ENCODE peak calls at places on chromosome 21, in four cellular contexts. A is tibial artery, O is PC-9, B is fibroblast of lung. Q is an unnamed sample.

GRCh38 chr21:32958288-32958992 is 67.3 kb upstream of the OLIG2 start:
- DNase-seq in B (no peak), A (no peak), O (no peak), Q (no peak)

GRCh38 chr21:18832081-18832670 is 428.6 kb upstream of the TMPRSS15 start:
- DNase-seq in B (no peak), O (no peak), A (no peak), Q (no peak)

GRCh38 chr21:32562426-32562825 is 22.9 kb downstream of the TCP10L start:
- DNase-seq in O (no peak), A (no peak), B (peak), Q (no peak)

GRCh38 chr21:41489329-41489728 is 18.6 kb downstream of the TMPRSS2 start:
- DNase-seq in A (no peak), O (no peak), B (no peak), Q (no peak)

GRCh38 chr21:26715878-26716506 is 129.2 kb downstream of the ADAMTS1 start:
- DNase-seq in B (peak), A (no peak), O (no peak), Q (no peak)

GRCh38 chr21:35195232-35195631 is 146.1 kb upstream of the RUNX1 start:
- DNase-seq in A (no peak), O (no peak), B (peak), Q (no peak)

GRCh38 chr21:42593007-42593814 is 60.2 kb upstream of the PDE9A start:
- DNase-seq in O (no peak), B (peak), A (no peak), Q (peak)

GRCh38 chr21:33059319-33059894 is 10.5 kb upstream of the OLIG1 start:
- DNase-seq in O (no peak), A (no peak), B (no peak), Q (no peak)

GRCh38 chr21:16554522-16554921 is 824.7 kb downstream of the USP25 start:
- DNase-seq in O (no peak), A (no peak), B (no peak), Q (no peak)

GRCh38 chr21:23968722-23969647 is 1638.3 kb downstream of the MRPL39 start:
- DNase-seq in B (peak), A (no peak), O (no peak), Q (no peak)

GRCh38 chr21:28832013-28832714 is 160.5 kb downstream of the LTN1 start:
- DNase-seq in A (no peak), B (peak), O (peak), Q (no peak)

GRCh38 chr21:44305691-44306090 is 5.8 kb downstream of the PFKL start:
- DNase-seq in B (no peak), O (no peak), A (no peak), Q (no peak)
- TF ChIP-seq CTCF in B (no peak), O (no peak), A (no peak), Q (no peak)

DNA sequence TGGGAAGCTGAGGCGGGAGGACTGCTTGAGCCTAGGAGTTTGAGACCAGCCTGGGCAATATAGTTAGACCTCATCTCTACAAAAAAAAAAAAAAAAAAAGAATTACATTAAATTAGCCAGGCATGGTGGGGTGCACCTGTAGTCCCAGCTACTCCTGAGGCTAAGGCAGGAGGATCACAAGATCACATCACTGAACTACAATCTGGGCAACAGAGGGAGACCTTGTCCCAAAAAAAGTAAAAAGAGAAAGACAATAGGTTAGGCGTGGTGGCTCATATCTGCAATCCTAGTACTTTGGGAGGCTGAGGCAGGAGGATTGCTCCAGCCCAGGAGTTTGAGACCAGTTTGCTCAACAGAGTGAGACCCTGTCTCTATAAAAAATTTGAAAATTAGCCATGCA is 130.3 kb downstream of the TIAM1 start:
- DNase-seq in A (no peak), O (no peak), B (no peak), Q (no peak)
- TF ChIP-seq CTCF in A (no peak), O (no peak), B (no peak), Q (no peak)

DNA sequence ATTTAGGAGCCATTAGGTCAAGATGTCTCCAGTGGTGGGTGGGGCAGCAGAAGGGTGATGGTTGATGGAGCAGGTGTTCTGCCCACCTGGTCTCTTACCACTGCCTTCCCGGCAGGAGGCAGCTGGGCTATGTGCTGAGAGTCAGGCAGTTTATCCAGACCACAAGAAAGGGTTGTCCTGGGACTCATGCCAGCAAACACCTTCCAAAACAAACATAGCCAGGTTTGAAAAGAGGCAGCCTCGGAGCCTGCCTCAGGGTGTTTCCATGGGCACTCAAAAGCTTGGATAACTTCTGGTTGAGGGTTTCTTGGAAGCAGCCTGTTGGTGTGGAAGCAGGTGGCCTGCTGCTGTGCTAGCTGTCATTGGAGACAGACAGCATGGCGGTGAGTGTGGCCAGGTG is 187.2 kb downstream of the PCP4 start:
- DNase-seq in A (peak), B (peak), O (no peak), Q (no peak)
- TF ChIP-seq CTCF in A (no peak), B (no peak), O (no peak), Q (no peak)

DNA sequence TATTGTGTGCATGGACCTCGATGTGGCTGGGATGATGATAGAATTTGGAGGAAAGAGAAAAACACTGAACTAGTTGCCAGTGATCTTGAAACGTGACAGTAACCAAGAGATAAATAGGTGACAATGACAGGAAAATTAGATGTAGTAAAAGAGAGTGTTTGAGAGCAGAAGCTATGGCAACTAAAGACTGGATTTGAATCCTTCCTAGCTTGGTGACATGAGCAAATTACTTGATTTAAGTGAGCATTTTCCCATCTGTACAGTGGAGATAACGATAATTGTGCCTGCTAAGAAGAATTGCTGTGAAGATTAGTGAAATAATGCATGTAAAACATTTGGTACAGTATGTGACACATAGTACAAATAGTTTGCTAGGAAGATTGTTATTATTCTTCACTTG is 12.7 kb downstream of the TTC3 start:
- DNase-seq in A (no peak), O (no peak), B (no peak), Q (no peak)
- TF ChIP-seq CTCF in A (no peak), O (no peak), B (no peak), Q (no peak)

DNA sequence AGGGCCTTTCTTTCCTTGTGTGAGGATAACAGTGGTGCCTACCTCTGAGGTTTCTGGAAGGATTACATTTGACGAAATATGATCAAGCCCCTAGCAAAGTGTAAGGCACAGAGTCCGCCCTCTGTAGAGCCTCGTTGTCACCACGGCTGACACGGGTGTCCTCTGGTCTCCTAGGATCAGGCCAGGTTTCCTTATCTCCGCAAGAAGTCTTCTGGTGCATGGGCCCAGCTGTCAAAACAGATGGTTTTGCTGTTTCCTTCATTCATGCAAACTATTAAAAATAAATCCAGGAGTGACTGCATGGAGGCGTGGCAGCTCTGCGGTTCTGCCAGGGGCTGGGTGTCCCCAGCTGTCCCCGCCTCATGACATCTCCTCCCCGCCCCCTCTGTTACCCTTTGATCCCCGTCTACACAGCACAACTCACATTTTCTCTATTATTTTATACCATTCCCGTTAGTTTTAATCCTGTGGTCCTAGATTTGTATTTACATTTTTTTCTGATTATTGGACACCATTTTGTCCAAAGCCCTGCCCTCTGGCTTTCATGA is 209.0 kb downstream of the DYRK1A start:
- DNase-seq in A (no peak), O (no peak), B (no peak), Q (no peak)
- TF ChIP-seq CTCF in A (no peak), O (no peak), B (no peak), Q (no peak)

DNA sequence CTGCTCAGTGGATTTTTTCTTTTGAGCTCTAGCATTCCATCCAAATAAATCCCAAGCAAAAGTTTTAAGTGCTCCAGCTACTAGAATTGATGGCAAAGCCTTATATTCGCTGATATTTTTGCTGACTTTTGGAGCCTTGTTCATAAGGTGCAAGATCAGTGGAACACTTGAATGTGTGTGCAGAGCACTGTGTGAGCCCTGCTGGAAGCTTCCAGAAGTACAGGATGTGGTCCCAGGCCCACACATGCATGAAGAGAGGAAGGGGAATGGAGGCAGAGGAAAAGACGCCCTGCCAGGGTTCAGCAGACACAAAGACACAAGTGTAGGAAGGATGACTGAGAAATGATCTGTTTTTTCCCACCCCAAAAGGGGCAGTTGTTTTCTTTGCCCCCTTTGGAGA is 169.4 kb downstream of the KCNJ6 start:
- DNase-seq in B (no peak), A (no peak), O (no peak), Q (no peak)
- TF ChIP-seq CTCF in B (no peak), A (no peak), O (no peak), Q (no peak)

GRCh38 chr21:14766241-14766640 is 220.1 kb upstream of the SAMSN1 start:
- DNase-seq in A (no peak), B (no peak), O (no peak), Q (no peak)
- TF ChIP-seq CTCF in A (no peak), B (no peak), O (no peak), Q (no peak)

GRCh38 chr21:45957551-45957950 is 24.0 kb upstream of the COL6A1 start:
- DNase-seq in B (no peak), A (no peak), O (no peak), Q (no peak)

GRCh38 chr21:45954921-45955320 is 26.6 kb upstream of the COL6A1 start:
- DNase-seq in O (no peak), B (no peak), A (no peak), Q (no peak)

GRCh38 chr21:45952974-45953373 is 28.6 kb upstream of the COL6A1 start:
- DNase-seq in A (no peak), B (no peak), O (no peak), Q (no peak)

GRCh38 chr21:45951676-45952075 is 29.9 kb upstream of the COL6A1 start:
- DNase-seq in B (no peak), O (no peak), A (no peak), Q (no peak)

GRCh38 chr21:45954271-45954670 is 27.3 kb upstream of the COL6A1 start:
- DNase-seq in B (no peak), O (no peak), A (no peak), Q (no peak)
- TF ChIP-seq CTCF in B (peak), O (no peak), A (peak), Q (no peak)

DNA sequence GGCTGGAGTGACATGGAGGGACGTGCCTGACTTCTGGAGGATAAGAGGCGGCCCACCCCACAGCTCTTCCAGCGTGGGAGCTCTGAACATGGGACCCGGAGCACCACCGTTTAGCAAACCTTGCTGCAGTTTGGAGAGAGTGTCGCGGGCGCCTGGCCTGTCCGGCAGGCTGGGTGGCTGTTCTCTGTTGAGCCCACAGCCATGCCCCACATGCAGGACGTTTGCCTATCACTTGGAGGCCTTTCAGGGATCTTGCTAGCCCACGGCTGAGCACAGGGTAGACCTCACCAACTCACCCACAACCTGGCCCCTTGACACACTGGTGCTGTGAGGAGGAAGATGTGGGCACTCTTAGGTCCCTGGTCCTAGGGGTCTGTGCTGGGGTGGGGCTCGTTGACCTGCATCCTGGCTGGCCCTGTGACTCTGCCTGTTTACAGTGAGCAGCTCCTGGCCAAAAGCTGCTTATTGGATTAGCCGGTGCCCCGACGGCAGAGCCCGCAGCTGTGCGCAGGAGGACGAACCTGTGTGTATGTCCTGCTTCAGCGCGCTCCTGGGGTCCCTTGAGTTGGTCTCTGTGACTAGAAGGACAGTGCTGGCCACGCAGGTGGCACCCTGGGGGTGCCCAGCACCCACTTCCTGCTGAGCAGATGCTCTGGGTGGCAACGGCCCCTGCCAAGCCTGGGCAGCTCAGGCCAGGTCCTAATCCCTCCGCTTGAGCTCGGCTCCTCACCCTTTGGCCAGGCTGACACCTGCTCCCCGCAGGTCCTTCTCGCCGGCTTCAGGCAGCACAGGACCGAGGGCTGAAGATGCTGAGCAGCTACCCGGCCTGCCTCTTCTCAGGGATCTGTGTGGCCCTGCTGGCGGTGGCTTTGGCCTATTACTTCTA is 72.4 kb upstream of the TRAPPC10 start:
- DNase-seq in B (no peak), O (no peak), A (no peak), Q (no peak)
- TF ChIP-seq CTCF in B (no peak), O (peak), A (no peak), Q (no peak)

Q was measured in omental fat pad.